ENCODE peak calls at places on chromosomes 12 and 14, in ten cellular contexts. S, U, P, E, Q, M, X, G, D and H are unnamed samples.

GRCh38 chr12:30931222-30931621 is 4.7 kb downstream of the TSPAN11 start:
- DNase-seq in S (no peak), U (no peak), P (no peak), E (no peak), Q (no peak), M (no peak), X (no peak), G (no peak), D (no peak), H (no peak)

GRCh38 chr12:54425696-54426095 is 6.6 kb upstream of the ITGA5 start:
- DNase-seq in S (peak; percentile 60), U (no peak), P (no peak), E (no peak), Q (no peak), M (no peak), X (no peak), G (no peak), D (no peak), H (no peak)

GRCh38 chr12:125890983-125891382 is 825.7 kb downstream of the AACS start:
- DNase-seq in S (no peak), U (no peak), P (no peak), E (no peak), Q (peak; percentile 22), M (no peak), X (no peak), G (no peak), D (no peak), H (no peak)

GRCh38 chr12:124508323-124509096 is 58.9 kb downstream of the NCOR2 start:
- DNase-seq in S (peak; percentile 61), U (no peak), P (no peak), E (peak; percentile 45), Q (no peak), M (peak; percentile 44), X (no peak), G (no peak), D (no peak), H (peak; percentile 90)

GRCh38 chr14:53767566-53767965 is 189.1 kb downstream of the BMP4 start:
- DNase-seq in S (no peak), U (no peak), P (no peak), E (no peak), Q (no peak), M (no peak), X (no peak), G (no peak), D (no peak), H (peak; percentile 14)

GRCh38 chr14:91317381-91318313 is 73.1 kb upstream of the GPR68 start:
- DNase-seq in S (peak; percentile 20), U (no peak), P (no peak), E (no peak), Q (peak; percentile 82), M (no peak), X (peak; percentile 58), G (no peak), D (no peak), H (no peak)

GRCh38 chr14:76514599-76514998 is 138.7 kb downstream of the ESRRB start:
- DNase-seq in S (peak; percentile 9), U (no peak), P (peak; percentile 63), E (no peak), Q (no peak), M (peak; percentile 28), X (peak; percentile 16), G (no peak), D (no peak), H (peak; percentile 5)

GRCh38 chr12:67161322-67161918 is 107.7 kb upstream of the CAND1 start:
- DNase-seq in S (peak; percentile 53), U (peak; percentile 62), P (peak; percentile 31), E (no peak), Q (no peak), M (peak; percentile 49), X (peak; percentile 50), G (no peak), D (peak; percentile 44), H (peak; percentile 45)

GRCh38 chr12:2677142-2677880 is 117.5 kb upstream of the FKBP4 start:
- DNase-seq in S (no peak), U (no peak), P (no peak), E (no peak), Q (no peak), M (no peak), X (no peak), G (no peak), D (no peak), H (no peak)

GRCh38 chr12:12723681-12724420 is 6.7 kb downstream of the CDKN1B start:
- DNase-seq in S (no peak), U (no peak), P (peak; percentile 21), E (peak; percentile 33), Q (peak; percentile 42), M (no peak), X (no peak), G (no peak), D (peak; percentile 26), H (peak; percentile 60)

GRCh38 chr12:96502477-96502876 is 13.1 kb downstream of the CFAP54 start:
- DNase-seq in S (no peak), U (no peak), P (no peak), E (no peak), Q (no peak), M (no peak), X (peak; percentile 38), G (no peak), D (no peak), H (no peak)

GRCh38 chr12:98725481-98726247 is 80.6 kb downstream of the APAF1 start:
- DNase-seq in S (peak; percentile 67), U (peak; percentile 77), P (no peak), E (peak; percentile 29), Q (no peak), M (peak; percentile 51), X (peak; percentile 70), G (peak; percentile 39), D (peak; percentile 66), H (peak; percentile 68)

GRCh38 chr12:19404232-19404880 is 34.9 kb upstream of the AEBP2 start:
- DNase-seq in S (no peak), U (no peak), P (no peak), E (no peak), Q (no peak), M (no peak), X (no peak), G (no peak), D (no peak), H (no peak)

GRCh38 chr14:36096090-36096489 is 80.4 kb downstream of the PTCSC3 start:
- DNase-seq in S (peak; percentile 78), U (no peak), P (no peak), E (no peak), Q (no peak), M (no peak), X (no peak), G (no peak), D (peak; percentile 41), H (no peak)

GRCh38 chr12:6074979-6075585 is 49.4 kb downstream of the VWF start:
- DNase-seq in S (peak; percentile 41), U (no peak), P (no peak), E (no peak), Q (peak; percentile 38), M (no peak), X (no peak), G (no peak), D (no peak), H (peak; percentile 53)

GRCh38 chr12:70091021-70091521 is 152.2 kb upstream of the CNOT2 start:
- DNase-seq in S (no peak), U (no peak), P (no peak), E (no peak), Q (no peak), M (no peak), X (no peak), G (no peak), D (no peak), H (no peak)

GRCh38 chr12:49334681-49335080 is 2.3 kb downstream of the C1QL4 start:
- DNase-seq in S (no peak), U (no peak), P (no peak), E (no peak), Q (no peak), M (no peak), X (no peak), G (no peak), D (no peak), H (no peak)

GRCh38 chr12:104576178-104576778 is 119.5 kb downstream of the CHST11 start:
- DNase-seq in S (no peak), U (no peak), P (no peak), E (no peak), Q (no peak), M (no peak), X (no peak), G (no peak), D (no peak), H (no peak)
- H3K4me3 ChIP-seq in S (no peak overlapping the region), U (no peak overlapping the region), P (no peak overlapping the region), E (no peak overlapping the region), Q (no peak overlapping the region), M (no peak overlapping the region), X (no peak overlapping the region), G (no peak overlapping the region), D (no peak overlapping the region), H (no peak overlapping the region)

DNA sequence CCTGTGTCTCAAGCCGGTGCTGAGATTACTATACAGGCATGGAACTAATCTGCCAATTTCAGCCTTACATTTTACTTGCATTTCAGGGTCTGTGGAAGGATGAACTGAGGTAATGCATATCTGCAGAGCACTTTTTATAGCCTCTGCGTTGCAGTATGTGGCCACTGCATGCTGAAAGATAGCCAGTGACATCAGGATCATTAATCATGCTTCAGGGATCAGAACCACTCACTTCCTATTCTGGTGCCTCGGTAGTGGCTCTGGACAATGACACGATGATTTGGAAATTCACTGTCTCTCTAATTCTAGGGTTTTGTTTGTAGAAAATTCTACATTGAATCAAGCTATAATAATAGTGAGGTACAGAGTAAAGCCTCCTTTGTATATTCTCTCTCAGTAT is 554.2 kb upstream of the MIS18BP1 start:
- DNase-seq in S (no peak), U (no peak), P (no peak), E (no peak), Q (no peak), M (no peak), X (no peak), G (no peak), D (no peak), H (no peak)
- H3K4me3 ChIP-seq in S (no peak overlapping the region), U (no peak overlapping the region), P (no peak overlapping the region), E (no peak overlapping the region), Q (no peak overlapping the region), M (no peak overlapping the region), X (no peak overlapping the region), G (no peak overlapping the region), D (no peak overlapping the region), H (no peak overlapping the region)

GRCh38 chr14:67618617-67619063 is 1.1 kb upstream of the ARG2 start:
- DNase-seq in S (peak; percentile 82), U (peak; percentile 78), P (peak; percentile 67), E (peak; percentile 25), Q (no peak), M (no peak), X (peak; percentile 90), G (peak; percentile 43), D (peak; percentile 86), H (peak; percentile 87)
- H3K4me3 ChIP-seq in S (no peak overlapping the region), U (no peak overlapping the region), P (no peak overlapping the region), E (peak overlapping the region; percentile 73), Q (peak overlapping the region; percentile 69), M (no peak overlapping the region), X (no peak overlapping the region), G (no peak overlapping the region), D (no peak overlapping the region), H (no peak overlapping the region)

GRCh38 chr14:100192672-100193416 is 33.4 kb upstream of the DEGS2 start:
- DNase-seq in S (peak; percentile 93), U (peak; percentile 97), P (peak; percentile 99), E (peak; percentile 91), Q (peak; percentile 99), M (peak; percentile 99), X (peak; percentile 97), G (peak; percentile 88), D (peak; percentile 95), H (peak; percentile 97)
- H3K4me3 ChIP-seq in S (peak overlapping the region; percentile 49), U (peak overlapping the region; percentile 51), P (peak overlapping the region; percentile 33), E (peak overlapping the region; percentile 46), Q (peak overlapping the region; percentile 70), M (peak overlapping the region; percentile 42), X (peak overlapping the region; percentile 54), G (peak overlapping the region; percentile 58), D (peak overlapping the region; percentile 67), H (peak overlapping the region; percentile 62)

GRCh38 chr12:91183565-91183964 is 948 bp upstream of the DCN start:
- DNase-seq in S (no peak), U (no peak), P (no peak), E (no peak), Q (no peak), M (no peak), X (no peak), G (no peak), D (no peak), H (no peak)
- H3K4me3 ChIP-seq in S (no peak overlapping the region), U (no peak overlapping the region), P (no peak overlapping the region), E (no peak overlapping the region), Q (peak overlapping the region; percentile 56), M (no peak overlapping the region), X (no peak overlapping the region), G (no peak overlapping the region), D (no peak overlapping the region), H (no peak overlapping the region)